ENCODE peak calls at places on chromosomes 16 and 17, in four cellular contexts. B is aorta, X is NCI-H69, L is hippocampal formation. G is an unnamed sample.

GRCh38 chr17:55561973-55562495 is 50.8 kb upstream of the SMIM36 start:
- DNase-seq in B (no peak), X (no peak), L (no peak), G (no peak)

GRCh38 chr17:77696151-77696719 is 262.3 kb upstream of the TNRC6C start:
- DNase-seq in B (peak), X (peak), L (no peak), G (no peak)

GRCh38 chr17:45719335-45720071 is 64.6 kb upstream of the CRHR1 start:
- DNase-seq in B (no peak), X (peak), L (no peak), G (no peak)

GRCh38 chr16:63426275-63426870 is 1390.1 kb upstream of the CDH8 start:
- DNase-seq in B (no peak), X (peak), L (no peak), G (no peak)

GRCh38 chr17:10875411-10875810 is 37.5 kb upstream of the PIRT start:
- DNase-seq in B (no peak), X (no peak), L (peak), G (peak)

GRCh38 chr17:16027708-16028584 is 28.3 kb downstream of the TTC19 start:
- DNase-seq in B (no peak), X (no peak), L (no peak), G (peak)

GRCh38 chr16:2471016-2471652 is at the start of gene NTN3:
- DNase-seq in B (no peak), X (peak), L (no peak), G (peak)

GRCh38 chr16:883781-884180 is 83.2 kb upstream of the GNG13 start:
- DNase-seq in B (no peak), X (no peak), L (no peak), G (no peak)

GRCh38 chr16:4324479-4324868 is 8.6 kb downstream of the GLIS2 start:
- DNase-seq in B (no peak), X (no peak), L (no peak), G (no peak)

GRCh38 chr17:81869221-81870154 is 1.6 kb downstream of the ARHGDIA start:
- DNase-seq in B (peak), X (no peak), L (no peak), G (peak)

GRCh38 chr16:77408607-77409006 is 26.2 kb downstream of the ADAMTS18 start:
- DNase-seq in B (no peak), X (no peak), L (no peak), G (no peak)

GRCh38 chr17:55634702-55635101 is 88.0 kb downstream of the TMEM100 start:
- DNase-seq in B (no peak), X (no peak), L (no peak), G (no peak)

GRCh38 chr16:27690604-27691003 is 140.7 kb downstream of the KATNIP start:
- DNase-seq in B (peak), X (peak), L (no peak), G (peak)

GRCh38 chr17:40342575-40343058 is 21.9 kb downstream of the GJD3 start:
- DNase-seq in B (no peak), X (no peak), L (no peak), G (no peak)

GRCh38 chr17:51152766-51153209 is 571 bp upstream of the NME1 start:
- DNase-seq in B (no peak), X (peak), L (no peak), G (no peak)

GRCh38 chr17:9370464-9370863 is 205.2 kb downstream of the STX8 start:
- DNase-seq in B (no peak), X (peak), L (peak), G (no peak)

GRCh38 chr17:57636985-57637667 is 108.0 kb downstream of the CCDC182 start:
- DNase-seq in B (no peak), X (peak), L (no peak), G (no peak)

GRCh38 chr17:28735242-28735722 is 6.7 kb downstream of the NEK8 start:
- DNase-seq in B (no peak), X (no peak), L (no peak), G (no peak)

GRCh38 chr17:4610656-4611055 is 26.3 kb downstream of the SMTNL2 start:
- DNase-seq in B (no peak), X (no peak), L (no peak), G (no peak)

GRCh38 chr16:24544640-24545039 is 5.3 kb downstream of the RBBP6 start:
- DNase-seq in B (no peak), X (no peak), L (no peak), G (no peak)

GRCh38 chr16:68642436-68643064 is 2.6 kb upstream of the CDH3 start:
- DNase-seq in B (no peak), X (peak), L (no peak), G (no peak)

GRCh38 chr17:66655861-66656260 is 179.1 kb upstream of the CACNG5 start:
- DNase-seq in B (no peak), X (peak), L (no peak), G (peak)

GRCh38 chr17:75693500-75694481 is 26.7 kb downstream of the SAP30BP start:
- DNase-seq in B (peak), X (peak), L (peak), G (no peak)

GRCh38 chr16:15575293-15576049 is 67.5 kb downstream of the MARF1 start:
- DNase-seq in B (no peak), X (no peak), L (no peak), G (no peak)

GRCh38 chr17:7296189-7296861 is 1.9 kb upstream of the YBX2 start:
- DNase-seq in B (peak), X (peak), L (peak), G (peak)

GRCh38 chr16:3718019-3718391 is 681 bp upstream of the TRAP1 start:
- DNase-seq in B (no peak), X (no peak), L (no peak), G (no peak)

GRCh38 chr16:66271074-66272060 is 95.1 kb upstream of the CDH5 start:
- DNase-seq in B (peak), X (no peak), L (no peak), G (no peak)

GRCh38 chr16:66857437-66857836 is 13.2 kb downstream of the CA7 start:
- DNase-seq in B (no peak), X (no peak), L (no peak), G (no peak)

GRCh38 chr16:4246777-4247476 is 5.0 kb upstream of the SRL start:
- DNase-seq in B (no peak), X (no peak), L (no peak), G (no peak)

GRCh38 chr16:52963471-52963870 is 89.2 kb downstream of the CHD9NB start:
- DNase-seq in B (no peak), X (no peak), L (no peak), G (no peak)

GRCh38 chr16:11201498-11202259 is 54.3 kb downstream of the SOCS1 start:
- DNase-seq in B (no peak), X (peak), L (no peak), G (no peak)

GRCh38 chr16:48498761-48499600 is 111.0 kb downstream of the N4BP1 start:
- DNase-seq in B (peak), X (no peak), L (no peak), G (no peak)

GRCh38 chr16:4661661-4662060 is 31.7 kb upstream of the NUDT16L1 start:
- DNase-seq in B (no peak), X (peak), L (no peak), G (no peak)

GRCh38 chr16:67713647-67714273 is 5.4 kb downstream of the GFOD2 start:
- DNase-seq in B (no peak), X (no peak), L (no peak), G (no peak)

GRCh38 chr17:260944-261343 is 79.5 kb upstream of the DOC2B start:
- DNase-seq in B (no peak), X (no peak), L (no peak), G (no peak)

GRCh38 chr17:49486012-49486641 is 9.0 kb upstream of the NGFR start:
- DNase-seq in B (no peak), X (peak), L (no peak), G (no peak)